ENCODE peak calls at places on chromosomes 16 and 17, in seven cellular contexts. One of them, this sample, is unnamed. For H3K4me1, the result is how much of the 10 kb centered on the place peaks cover.

GRCh38 chr16:29899516-29900101 is at the start of gene SEZ6L2:
- DNase-seq in A549: peak
- DNase-seq in transverse colon: peak
- DNase-seq in thoracic aorta: no peak
- DNase-seq in HCT116: peak
- DNase-seq in right atrium auricular region: peak
- DNase-seq in GM12878: no peak
- DNase-seq in this sample: peak

GRCh38 chr17:66580601-66581385 is 254.1 kb upstream of the CACNG5 start:
- DNase-seq in A549: no peak
- DNase-seq in transverse colon: peak
- DNase-seq in thoracic aorta: no peak
- DNase-seq in HCT116: no peak
- DNase-seq in right atrium auricular region: no peak
- DNase-seq in GM12878: no peak
- DNase-seq in this sample: no peak

GRCh38 chr17:74040291-74040690 is 163.2 kb upstream of the RPL38 start:
- DNase-seq in A549: no peak
- DNase-seq in transverse colon: no peak
- DNase-seq in thoracic aorta: no peak
- DNase-seq in HCT116: no peak
- DNase-seq in right atrium auricular region: no peak
- DNase-seq in GM12878: no peak
- DNase-seq in this sample: no peak

GRCh38 chr16:17173134-17173729 is 297.5 kb downstream of the XYLT1 start:
- DNase-seq in A549: no peak
- DNase-seq in transverse colon: peak
- DNase-seq in thoracic aorta: no peak
- DNase-seq in HCT116: no peak
- DNase-seq in right atrium auricular region: peak
- DNase-seq in GM12878: no peak
- DNase-seq in this sample: no peak

GRCh38 chr17:82859431-82860403 is 19.9 kb upstream of the ZNF750 start:
- DNase-seq in A549: peak
- DNase-seq in transverse colon: no peak
- DNase-seq in thoracic aorta: no peak
- DNase-seq in HCT116: peak
- DNase-seq in right atrium auricular region: no peak
- DNase-seq in GM12878: peak
- DNase-seq in this sample: no peak

GRCh38 chr17:43398724-43399595 is at the start of gene ARL4D:
- DNase-seq in A549: peak
- DNase-seq in transverse colon: peak
- DNase-seq in thoracic aorta: peak
- DNase-seq in HCT116: no peak
- DNase-seq in right atrium auricular region: peak
- DNase-seq in GM12878: no peak
- DNase-seq in this sample: peak

GRCh38 chr17:38451840-38452529 is 23.7 kb downstream of the ARHGAP23 start:
- DNase-seq in A549: no peak
- DNase-seq in transverse colon: no peak
- DNase-seq in thoracic aorta: no peak
- DNase-seq in HCT116: no peak
- DNase-seq in right atrium auricular region: no peak
- DNase-seq in GM12878: no peak
- DNase-seq in this sample: no peak

GRCh38 chr17:17420035-17420434 is 56.8 kb upstream of the MED9 start:
- DNase-seq in A549: no peak
- DNase-seq in transverse colon: no peak
- DNase-seq in thoracic aorta: no peak
- DNase-seq in HCT116: no peak
- DNase-seq in right atrium auricular region: peak
- DNase-seq in GM12878: no peak
- DNase-seq in this sample: no peak

GRCh38 chr17:56973520-56973919 is 4.4 kb upstream of the SCPEP1 start:
- DNase-seq in A549: no peak
- DNase-seq in transverse colon: no peak
- DNase-seq in thoracic aorta: no peak
- DNase-seq in HCT116: no peak
- DNase-seq in right atrium auricular region: no peak
- DNase-seq in GM12878: no peak
- DNase-seq in this sample: peak

GRCh38 chr17:67528751-67529436 is 151.8 kb downstream of the PITPNC1 start:
- DNase-seq in A549: peak
- DNase-seq in transverse colon: peak
- DNase-seq in thoracic aorta: peak
- DNase-seq in HCT116: peak
- DNase-seq in right atrium auricular region: peak
- DNase-seq in GM12878: no peak
- DNase-seq in this sample: no peak

GRCh38 chr17:80029235-80029974 is 6.3 kb downstream of the TBC1D16 start:
- DNase-seq in A549: no peak
- DNase-seq in transverse colon: peak
- DNase-seq in thoracic aorta: peak
- DNase-seq in HCT116: no peak
- DNase-seq in right atrium auricular region: peak
- DNase-seq in GM12878: no peak
- DNase-seq in this sample: no peak

GRCh38 chr17:78330570-78331224 is 29.2 kb downstream of the SOCS3 start:
- DNase-seq in A549: peak
- DNase-seq in transverse colon: peak
- DNase-seq in thoracic aorta: no peak
- DNase-seq in HCT116: peak
- DNase-seq in right atrium auricular region: no peak
- DNase-seq in GM12878: no peak
- DNase-seq in this sample: no peak

GRCh38 chr17:64459284-64459747 is 10.4 kb downstream of the MILR1 start:
- DNase-seq in A549: no peak
- DNase-seq in transverse colon: peak
- DNase-seq in thoracic aorta: no peak
- DNase-seq in HCT116: peak
- DNase-seq in right atrium auricular region: no peak
- DNase-seq in GM12878: no peak
- DNase-seq in this sample: no peak

GRCh38 chr17:77888242-77889134 is 70.0 kb upstream of the TNRC6C start:
- DNase-seq in A549: no peak
- DNase-seq in transverse colon: no peak
- DNase-seq in thoracic aorta: no peak
- DNase-seq in HCT116: no peak
- DNase-seq in right atrium auricular region: no peak
- DNase-seq in GM12878: no peak
- DNase-seq in this sample: no peak

GRCh38 chr16:69131167-69131748 is 1.1 kb downstream of the CHTF8 start:
- DNase-seq in A549: peak
- DNase-seq in transverse colon: no peak
- DNase-seq in thoracic aorta: no peak
- DNase-seq in HCT116: no peak
- DNase-seq in right atrium auricular region: no peak
- DNase-seq in GM12878: no peak
- DNase-seq in this sample: peak

GRCh38 chr17:59476413-59476812 is 89.0 kb upstream of the DHX40 start:
- DNase-seq in A549: no peak
- DNase-seq in transverse colon: no peak
- DNase-seq in thoracic aorta: no peak
- DNase-seq in HCT116: no peak
- DNase-seq in right atrium auricular region: no peak
- DNase-seq in GM12878: no peak
- DNase-seq in this sample: no peak

GRCh38 chr16:72425571-72426341 is 253.8 kb upstream of the PMFBP1 start:
- DNase-seq in A549: no peak
- DNase-seq in transverse colon: no peak
- DNase-seq in thoracic aorta: no peak
- DNase-seq in HCT116: no peak
- DNase-seq in right atrium auricular region: no peak
- DNase-seq in GM12878: no peak
- DNase-seq in this sample: no peak

GRCh38 chr17:2380225-2380922 is 20.5 kb downstream of the MNT start:
- DNase-seq in A549: no peak
- DNase-seq in transverse colon: no peak
- DNase-seq in thoracic aorta: no peak
- DNase-seq in HCT116: no peak
- DNase-seq in right atrium auricular region: no peak
- DNase-seq in GM12878: no peak
- DNase-seq in this sample: no peak

GRCh38 chr16:81651758-81652718 is 127.1 kb upstream of the PLCG2 start:
- DNase-seq in A549: no peak
- DNase-seq in transverse colon: no peak
- DNase-seq in thoracic aorta: no peak
- DNase-seq in HCT116: no peak
- DNase-seq in right atrium auricular region: no peak
- DNase-seq in GM12878: no peak
- DNase-seq in this sample: no peak

GRCh38 chr16:86040496-86040895 is 141.5 kb downstream of the IRF8 start:
- DNase-seq in A549: no peak
- DNase-seq in transverse colon: no peak
- DNase-seq in thoracic aorta: no peak
- DNase-seq in HCT116: no peak
- DNase-seq in right atrium auricular region: no peak
- DNase-seq in GM12878: no peak
- DNase-seq in this sample: no peak

GRCh38 chr16:82784567-82784956 is 157.8 kb downstream of the CDH13 start:
- DNase-seq in A549: no peak
- DNase-seq in transverse colon: no peak
- DNase-seq in thoracic aorta: no peak
- DNase-seq in HCT116: no peak
- DNase-seq in right atrium auricular region: no peak
- DNase-seq in GM12878: no peak
- DNase-seq in this sample: no peak
- H3K4me3 ChIP-seq in A549: no peak
- H3K4me3 ChIP-seq in transverse colon: no peak
- H3K4me3 ChIP-seq in thoracic aorta: no peak
- H3K4me3 ChIP-seq in HCT116: no peak
- H3K4me3 ChIP-seq in right atrium auricular region: no peak
- H3K4me3 ChIP-seq in GM12878: no peak
- H3K4me3 ChIP-seq in this sample: no peak

GRCh38 chr17:32907583-32907982 is 20.4 kb upstream of the TMEM98 start:
- DNase-seq in A549: no peak
- DNase-seq in transverse colon: peak
- DNase-seq in thoracic aorta: no peak
- DNase-seq in HCT116: no peak
- DNase-seq in right atrium auricular region: no peak
- DNase-seq in GM12878: no peak
- DNase-seq in this sample: no peak
- H3K4me1 ChIP-seq in A549: under half
- H3K4me1 ChIP-seq in transverse colon: under half
- H3K4me1 ChIP-seq in thoracic aorta: under half
- H3K4me1 ChIP-seq in HCT116: under half
- H3K4me1 ChIP-seq in right atrium auricular region: under half
- H3K4me1 ChIP-seq in GM12878: under half
- H3K4me1 ChIP-seq in this sample: under half

GRCh38 chr16:67445126-67445426 is 14.2 kb downstream of the HSD11B2 start:
- DNase-seq in A549: no peak
- DNase-seq in transverse colon: no peak
- DNase-seq in thoracic aorta: no peak
- DNase-seq in HCT116: no peak
- DNase-seq in right atrium auricular region: no peak
- DNase-seq in GM12878: no peak
- DNase-seq in this sample: no peak

GRCh38 chr16:67445913-67446907 is 15.3 kb downstream of the HSD11B2 start:
- DNase-seq in A549: no peak
- DNase-seq in transverse colon: peak
- DNase-seq in thoracic aorta: no peak
- DNase-seq in HCT116: no peak
- DNase-seq in right atrium auricular region: no peak
- DNase-seq in GM12878: no peak
- DNase-seq in this sample: no peak

GRCh38 chr16:67445441-67445912 is 14.6 kb downstream of the HSD11B2 start:
- DNase-seq in A549: no peak
- DNase-seq in transverse colon: peak
- DNase-seq in thoracic aorta: no peak
- DNase-seq in HCT116: no peak
- DNase-seq in right atrium auricular region: no peak
- DNase-seq in GM12878: no peak
- DNase-seq in this sample: no peak

GRCh38 chr16:67443299-67443698 is 12.4 kb downstream of the HSD11B2 start:
- DNase-seq in A549: no peak
- DNase-seq in transverse colon: peak
- DNase-seq in thoracic aorta: no peak
- DNase-seq in HCT116: no peak
- DNase-seq in right atrium auricular region: peak
- DNase-seq in GM12878: no peak
- DNase-seq in this sample: no peak

DNA sequence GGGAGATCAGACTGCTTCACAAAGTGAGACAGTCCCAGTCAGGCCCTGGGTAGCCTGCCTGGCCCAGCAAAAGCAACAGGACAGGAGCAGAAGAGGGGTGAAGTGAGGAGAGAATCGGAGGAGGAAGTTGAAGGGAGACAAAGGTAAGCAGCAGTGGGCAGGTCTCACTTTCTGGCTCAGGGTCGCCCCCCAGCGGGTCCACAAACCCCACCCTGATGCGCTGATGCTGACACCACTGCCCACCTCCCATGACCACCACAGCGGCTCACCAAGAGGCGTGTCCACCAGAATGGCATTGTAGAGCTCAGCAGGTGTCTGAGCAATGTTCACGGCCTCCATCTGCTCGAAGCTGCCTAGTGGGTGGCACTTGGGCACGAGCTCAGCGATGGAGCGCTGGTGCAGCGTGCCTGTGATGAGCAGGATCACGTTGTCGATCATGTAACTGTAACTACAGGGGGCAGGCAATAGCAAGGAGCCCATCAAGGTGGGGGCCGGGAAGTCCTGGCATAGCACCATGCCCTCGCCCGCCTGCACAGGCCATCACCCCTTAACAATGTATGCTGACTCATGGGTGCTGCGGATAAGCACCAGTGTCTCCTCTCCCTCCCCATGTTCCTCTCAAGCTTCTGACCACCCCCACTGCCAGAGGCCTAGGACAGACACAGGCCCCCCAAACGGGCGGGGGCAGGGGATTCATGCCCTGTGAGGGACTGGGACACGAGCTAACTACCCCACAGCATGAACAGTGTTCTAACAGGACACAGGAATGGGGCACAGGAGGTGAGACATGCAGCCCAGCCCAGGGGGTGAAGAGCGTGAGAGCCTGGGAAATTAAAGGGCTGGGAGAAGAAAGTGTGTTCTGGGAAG is 13.6 kb downstream of the HSD11B2 start:
- DNase-seq in A549: no peak
- DNase-seq in transverse colon: no peak
- DNase-seq in thoracic aorta: no peak
- DNase-seq in HCT116: no peak
- DNase-seq in right atrium auricular region: no peak
- DNase-seq in GM12878: no peak
- DNase-seq in this sample: peak
- TF ChIP-seq CTCF in A549: no peak
- TF ChIP-seq CTCF in transverse colon: no peak
- TF ChIP-seq CTCF in thoracic aorta: no peak
- TF ChIP-seq CTCF in HCT116: no peak
- TF ChIP-seq CTCF in right atrium auricular region: no peak
- TF ChIP-seq CTCF in GM12878: no peak
- TF ChIP-seq CTCF in this sample: peak

DNA sequence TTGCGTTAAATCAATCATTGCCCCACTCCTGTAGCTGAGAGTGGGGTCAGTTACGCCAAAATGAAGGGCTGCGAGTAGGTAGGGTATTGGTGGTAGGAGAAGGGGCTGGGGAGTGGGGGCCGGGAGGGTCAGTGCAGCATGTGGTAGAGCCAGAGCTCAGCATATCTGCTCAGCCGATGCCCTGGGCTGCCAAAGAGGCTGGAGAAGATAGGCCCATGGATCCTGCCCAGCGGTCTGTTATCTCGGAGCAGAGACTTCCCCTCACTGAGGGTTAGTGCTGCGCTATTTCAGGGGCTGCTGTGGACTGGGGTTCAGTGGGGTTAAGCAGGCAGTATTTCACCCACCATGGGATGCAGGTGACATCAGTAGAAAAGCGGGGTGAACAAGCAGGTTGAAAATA is 19.7 kb downstream of the RHBDL3 start:
- DNase-seq in A549: no peak
- DNase-seq in transverse colon: no peak
- DNase-seq in thoracic aorta: no peak
- DNase-seq in HCT116: no peak
- DNase-seq in right atrium auricular region: no peak
- DNase-seq in GM12878: no peak
- DNase-seq in this sample: no peak
- H3K4me3 ChIP-seq in A549: no peak
- H3K4me3 ChIP-seq in transverse colon: no peak
- H3K4me3 ChIP-seq in thoracic aorta: no peak
- H3K4me3 ChIP-seq in HCT116: no peak
- H3K4me3 ChIP-seq in right atrium auricular region: no peak
- H3K4me3 ChIP-seq in GM12878: no peak
- H3K4me3 ChIP-seq in this sample: no peak

This sample was measured in Caco-2.